ENCODE peak calls at places on chromosome 11, in nine cellular contexts. One of them, this sample, is unnamed.

GRCh38 chr11:71527576-71528210 is 626 bp downstream of the KRTAP5-7 start:
- DNase-seq in ovary: no peak
- DNase-seq in sigmoid colon: no peak
- DNase-seq in cardiac fibroblast: no peak
- DNase-seq in brain microvascular endothelial cell: no peak
- DNase-seq in AG04450: no peak
- DNase-seq in lung: no peak
- DNase-seq in PC-9: no peak
- DNase-seq in NB4: no peak
- DNase-seq in this sample: no peak

GRCh38 chr11:12376259-12376971 is 956 bp upstream of the PARVA start:
- DNase-seq in brain microvascular endothelial cell: peak; percentile 43
- DNase-seq in ovary: peak; percentile 65
- DNase-seq in lung: no peak
- DNase-seq in PC-9: no peak
- DNase-seq in NB4: no peak
- DNase-seq in AG04450: peak; percentile 70
- DNase-seq in sigmoid colon: peak; percentile 93
- DNase-seq in cardiac fibroblast: peak; percentile 89
- DNase-seq in this sample: peak; percentile 45

GRCh38 chr11:34595391-34595790 is 25.5 kb upstream of the EHF start:
- DNase-seq in NB4: no peak
- DNase-seq in brain microvascular endothelial cell: no peak
- DNase-seq in AG04450: no peak
- DNase-seq in sigmoid colon: no peak
- DNase-seq in ovary: no peak
- DNase-seq in lung: no peak
- DNase-seq in PC-9: no peak
- DNase-seq in cardiac fibroblast: no peak
- DNase-seq in this sample: no peak

GRCh38 chr11:1783725-1784529 is 20.2 kb upstream of the CTSD start:
- DNase-seq in sigmoid colon: no peak
- DNase-seq in AG04450: no peak
- DNase-seq in cardiac fibroblast: no peak
- DNase-seq in ovary: no peak
- DNase-seq in lung: no peak
- DNase-seq in brain microvascular endothelial cell: no peak
- DNase-seq in PC-9: no peak
- DNase-seq in NB4: no peak
- DNase-seq in this sample: no peak

GRCh38 chr11:44506375-44507016 is 59.0 kb upstream of the CD82 start:
- DNase-seq in AG04450: no peak
- DNase-seq in sigmoid colon: peak; percentile 28
- DNase-seq in lung: no peak
- DNase-seq in NB4: peak; percentile 13
- DNase-seq in ovary: no peak
- DNase-seq in cardiac fibroblast: no peak
- DNase-seq in PC-9: no peak
- DNase-seq in brain microvascular endothelial cell: no peak
- DNase-seq in this sample: no peak

GRCh38 chr11:37026741-37027140 is 428.7 kb upstream of the RAG2 start:
- DNase-seq in sigmoid colon: no peak
- DNase-seq in brain microvascular endothelial cell: no peak
- DNase-seq in lung: no peak
- DNase-seq in ovary: no peak
- DNase-seq in AG04450: no peak
- DNase-seq in cardiac fibroblast: no peak
- DNase-seq in PC-9: no peak
- DNase-seq in NB4: no peak
- DNase-seq in this sample: no peak

GRCh38 chr11:33135216-33135615 is 26.1 kb downstream of the CSTF3 start:
- DNase-seq in ovary: no peak
- DNase-seq in NB4: no peak
- DNase-seq in PC-9: no peak
- DNase-seq in cardiac fibroblast: peak; percentile 84
- DNase-seq in lung: no peak
- DNase-seq in brain microvascular endothelial cell: peak; percentile 55
- DNase-seq in AG04450: peak; percentile 72
- DNase-seq in sigmoid colon: no peak
- DNase-seq in this sample: no peak

GRCh38 chr11:64654958-64655541 is 64.0 kb downstream of the SLC22A12 start:
- DNase-seq in lung: no peak
- DNase-seq in PC-9: no peak
- DNase-seq in ovary: no peak
- DNase-seq in NB4: peak; percentile 86
- DNase-seq in sigmoid colon: no peak
- DNase-seq in brain microvascular endothelial cell: no peak
- DNase-seq in cardiac fibroblast: no peak
- DNase-seq in AG04450: no peak
- DNase-seq in this sample: no peak

GRCh38 chr11:116112031-116112935 is 608.1 kb upstream of the CADM1 start:
- DNase-seq in ovary: no peak
- DNase-seq in brain microvascular endothelial cell: no peak
- DNase-seq in AG04450: no peak
- DNase-seq in PC-9: no peak
- DNase-seq in cardiac fibroblast: no peak
- DNase-seq in sigmoid colon: no peak
- DNase-seq in NB4: no peak
- DNase-seq in lung: no peak
- DNase-seq in this sample: peak; percentile 18

GRCh38 chr11:72951193-72951592 is 137.0 kb downstream of the ATG16L2 start:
- DNase-seq in NB4: peak; percentile 34
- DNase-seq in PC-9: no peak
- DNase-seq in AG04450: no peak
- DNase-seq in brain microvascular endothelial cell: no peak
- DNase-seq in sigmoid colon: no peak
- DNase-seq in ovary: no peak
- DNase-seq in cardiac fibroblast: peak; percentile 78
- DNase-seq in lung: no peak
- DNase-seq in this sample: no peak

GRCh38 chr11:15006139-15006759 is 34.1 kb upstream of the CALCA start:
- DNase-seq in ovary: no peak
- DNase-seq in PC-9: no peak
- DNase-seq in lung: no peak
- DNase-seq in cardiac fibroblast: peak; percentile 52
- DNase-seq in AG04450: no peak
- DNase-seq in sigmoid colon: no peak
- DNase-seq in brain microvascular endothelial cell: peak; percentile 34
- DNase-seq in NB4: peak; percentile 68
- DNase-seq in this sample: no peak

GRCh38 chr11:59615132-59615636 is 390 bp downstream of the OSBP start:
- DNase-seq in ovary: peak; percentile 61
- DNase-seq in PC-9: peak; percentile 59
- DNase-seq in sigmoid colon: peak; percentile 77
- DNase-seq in cardiac fibroblast: peak; percentile 11
- DNase-seq in AG04450: no peak
- DNase-seq in NB4: peak; percentile 43
- DNase-seq in brain microvascular endothelial cell: peak; percentile 1
- DNase-seq in lung: peak; percentile 72
- DNase-seq in this sample: peak; percentile 83

GRCh38 chr11:118914178-118914918 is 11.4 kb downstream of the BCL9L start:
- DNase-seq in brain microvascular endothelial cell: no peak
- DNase-seq in lung: no peak
- DNase-seq in cardiac fibroblast: peak; percentile 36
- DNase-seq in AG04450: no peak
- DNase-seq in ovary: peak; percentile 46
- DNase-seq in PC-9: peak; percentile 75
- DNase-seq in NB4: peak; percentile 43
- DNase-seq in sigmoid colon: no peak
- DNase-seq in this sample: peak; percentile 48

GRCh38 chr11:46553746-46554204 is 40.0 kb downstream of the AMBRA1 start:
- DNase-seq in cardiac fibroblast: no peak
- DNase-seq in PC-9: peak; percentile 96
- DNase-seq in sigmoid colon: no peak
- DNase-seq in lung: no peak
- DNase-seq in NB4: peak; percentile 57
- DNase-seq in brain microvascular endothelial cell: no peak
- DNase-seq in AG04450: no peak
- DNase-seq in ovary: no peak
- DNase-seq in this sample: no peak

GRCh38 chr11:771617-772204 is 5.6 kb downstream of the GATD1 start:
- DNase-seq in lung: no peak
- DNase-seq in PC-9: no peak
- DNase-seq in NB4: no peak
- DNase-seq in AG04450: no peak
- DNase-seq in brain microvascular endothelial cell: no peak
- DNase-seq in ovary: no peak
- DNase-seq in sigmoid colon: no peak
- DNase-seq in cardiac fibroblast: no peak
- DNase-seq in this sample: no peak

GRCh38 chr11:72924568-72925190 is 110.5 kb downstream of the ATG16L2 start:
- DNase-seq in sigmoid colon: no peak
- DNase-seq in AG04450: no peak
- DNase-seq in brain microvascular endothelial cell: peak; percentile 11
- DNase-seq in cardiac fibroblast: peak; percentile 78
- DNase-seq in PC-9: peak; percentile 37
- DNase-seq in lung: no peak
- DNase-seq in ovary: no peak
- DNase-seq in NB4: peak; percentile 52
- DNase-seq in this sample: no peak

GRCh38 chr11:72578991-72579815 is 95.0 kb downstream of the PDE2A start:
- DNase-seq in AG04450: no peak
- DNase-seq in cardiac fibroblast: no peak
- DNase-seq in NB4: no peak
- DNase-seq in PC-9: no peak
- DNase-seq in brain microvascular endothelial cell: no peak
- DNase-seq in ovary: peak; percentile 14
- DNase-seq in lung: no peak
- DNase-seq in sigmoid colon: peak; percentile 50
- DNase-seq in this sample: no peak

GRCh38 chr11:17263803-17264202 is 12.7 kb upstream of the NUCB2 start:
- DNase-seq in AG04450: no peak
- DNase-seq in NB4: peak; percentile 25
- DNase-seq in PC-9: peak; percentile 79
- DNase-seq in lung: no peak
- DNase-seq in cardiac fibroblast: no peak
- DNase-seq in sigmoid colon: no peak
- DNase-seq in ovary: no peak
- DNase-seq in brain microvascular endothelial cell: no peak
- DNase-seq in this sample: no peak

GRCh38 chr11:36300651-36301050 is 4.6 kb downstream of the PRR5L start:
- DNase-seq in cardiac fibroblast: peak; percentile 91
- DNase-seq in AG04450: no peak
- DNase-seq in PC-9: no peak
- DNase-seq in lung: no peak
- DNase-seq in sigmoid colon: peak; percentile 70
- DNase-seq in ovary: peak; percentile 53
- DNase-seq in brain microvascular endothelial cell: no peak
- DNase-seq in NB4: no peak
- DNase-seq in this sample: peak; percentile 62

GRCh38 chr11:15412054-15412453 is 297.3 kb downstream of the INSC start:
- DNase-seq in NB4: no peak
- DNase-seq in AG04450: no peak
- DNase-seq in PC-9: no peak
- DNase-seq in ovary: no peak
- DNase-seq in brain microvascular endothelial cell: no peak
- DNase-seq in lung: no peak
- DNase-seq in cardiac fibroblast: no peak
- DNase-seq in sigmoid colon: no peak
- DNase-seq in this sample: no peak

GRCh38 chr11:88555018-88555828 is 217.7 kb upstream of the CTSC start:
- DNase-seq in ovary: no peak
- DNase-seq in brain microvascular endothelial cell: peak; percentile 91
- DNase-seq in AG04450: peak; percentile 91
- DNase-seq in lung: no peak
- DNase-seq in NB4: no peak
- DNase-seq in PC-9: peak; percentile 96
- DNase-seq in sigmoid colon: no peak
- DNase-seq in cardiac fibroblast: peak; percentile 98
- DNase-seq in this sample: peak; percentile 22
- TF ChIP-seq CTCF in ovary: no peak
- TF ChIP-seq CTCF in brain microvascular endothelial cell: no peak
- TF ChIP-seq CTCF in AG04450: no peak
- TF ChIP-seq CTCF in lung: no peak
- TF ChIP-seq CTCF in NB4: no peak
- TF ChIP-seq CTCF in PC-9: no peak
- TF ChIP-seq CTCF in sigmoid colon: no peak
- TF ChIP-seq CTCF in cardiac fibroblast: no peak
- TF ChIP-seq CTCF in this sample: no peak

GRCh38 chr11:114291381-114291780 is 4.8 kb upstream of the NNMT start:
- DNase-seq in PC-9: no peak
- DNase-seq in sigmoid colon: no peak
- DNase-seq in NB4: no peak
- DNase-seq in lung: no peak
- DNase-seq in brain microvascular endothelial cell: peak; percentile 67
- DNase-seq in cardiac fibroblast: peak; percentile 73
- DNase-seq in AG04450: peak; percentile 49
- DNase-seq in ovary: no peak
- DNase-seq in this sample: no peak
- H3K4me3 ChIP-seq in PC-9: no peak overlapping the region
- H3K4me3 ChIP-seq in sigmoid colon: no peak overlapping the region
- H3K4me3 ChIP-seq in NB4: no peak overlapping the region
- H3K4me3 ChIP-seq in lung: no peak overlapping the region
- H3K4me3 ChIP-seq in brain microvascular endothelial cell: no peak overlapping the region
- H3K4me3 ChIP-seq in cardiac fibroblast: peak overlapping the region; percentile 32
- H3K4me3 ChIP-seq in AG04450: no peak overlapping the region
- H3K4me3 ChIP-seq in ovary: no peak overlapping the region
- H3K4me3 ChIP-seq in this sample: no peak overlapping the region

GRCh38 chr11:65847746-65848145 is 10.2 kb downstream of the CFL1 start:
- DNase-seq in cardiac fibroblast: no peak
- DNase-seq in lung: no peak
- DNase-seq in brain microvascular endothelial cell: no peak
- DNase-seq in ovary: no peak
- DNase-seq in NB4: no peak
- DNase-seq in AG04450: no peak
- DNase-seq in sigmoid colon: no peak
- DNase-seq in PC-9: no peak
- DNase-seq in this sample: no peak
- TF ChIP-seq CTCF in cardiac fibroblast: no peak
- TF ChIP-seq CTCF in lung: no peak
- TF ChIP-seq CTCF in brain microvascular endothelial cell: no peak
- TF ChIP-seq CTCF in ovary: no peak
- TF ChIP-seq CTCF in NB4: no peak
- TF ChIP-seq CTCF in AG04450: no peak
- TF ChIP-seq CTCF in sigmoid colon: no peak
- TF ChIP-seq CTCF in PC-9: no peak
- TF ChIP-seq CTCF in this sample: no peak

DNA sequence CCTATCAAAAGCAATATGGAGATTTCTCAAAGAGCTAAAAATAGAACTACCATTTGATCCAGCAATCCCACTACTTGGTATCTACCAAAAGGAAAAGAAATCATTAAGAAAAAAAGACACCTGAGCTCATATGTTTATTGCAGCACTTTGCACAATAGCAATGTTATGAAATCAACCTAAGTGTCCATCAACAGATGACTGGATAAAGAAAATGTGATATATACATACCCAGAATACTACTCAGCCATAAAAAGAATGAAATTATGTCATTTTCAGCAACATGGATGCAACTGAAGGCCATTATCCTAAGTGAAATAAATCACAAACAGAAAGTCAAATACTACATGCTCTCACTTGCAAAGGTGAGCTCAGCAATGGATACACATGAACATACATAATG is 1565.5 kb upstream of the RAG2 start:
- DNase-seq in ovary: no peak
- DNase-seq in sigmoid colon: no peak
- DNase-seq in NB4: no peak
- DNase-seq in PC-9: no peak
- DNase-seq in AG04450: no peak
- DNase-seq in cardiac fibroblast: no peak
- DNase-seq in lung: no peak
- DNase-seq in brain microvascular endothelial cell: no peak
- DNase-seq in this sample: no peak
- H3K4me3 ChIP-seq in ovary: no peak overlapping the region
- H3K4me3 ChIP-seq in sigmoid colon: no peak overlapping the region
- H3K4me3 ChIP-seq in NB4: no peak overlapping the region
- H3K4me3 ChIP-seq in PC-9: no peak overlapping the region
- H3K4me3 ChIP-seq in AG04450: no peak overlapping the region
- H3K4me3 ChIP-seq in cardiac fibroblast: no peak overlapping the region
- H3K4me3 ChIP-seq in lung: no peak overlapping the region
- H3K4me3 ChIP-seq in brain microvascular endothelial cell: no peak overlapping the region
- H3K4me3 ChIP-seq in this sample: no peak overlapping the region

GRCh38 chr11:2837096-2837601 is 48.4 kb downstream of the CDKN1C start:
- DNase-seq in lung: peak; percentile 69
- DNase-seq in cardiac fibroblast: peak; percentile 52
- DNase-seq in ovary: no peak
- DNase-seq in AG04450: no peak
- DNase-seq in sigmoid colon: peak; percentile 93
- DNase-seq in PC-9: peak; percentile 48
- DNase-seq in brain microvascular endothelial cell: peak; percentile 3
- DNase-seq in NB4: peak; percentile 18
- DNase-seq in this sample: no peak
- TF ChIP-seq CTCF in lung: no peak
- TF ChIP-seq CTCF in cardiac fibroblast: peak; percentile 41
- TF ChIP-seq CTCF in ovary: no peak
- TF ChIP-seq CTCF in AG04450: peak; percentile 28
- TF ChIP-seq CTCF in sigmoid colon: peak; percentile 40
- TF ChIP-seq CTCF in PC-9: no peak
- TF ChIP-seq CTCF in brain microvascular endothelial cell: peak; percentile 48
- TF ChIP-seq CTCF in NB4: no peak
- TF ChIP-seq CTCF in this sample: peak; percentile 41